ENCODE peak calls at places on chromosome 7, in four cellular contexts. One of them, this sample, is unnamed.

GRCh38 chr7:81577642-81578349 is 192.1 kb downstream of the HGF start:
- DNase-seq in ELR: no peak
- DNase-seq in fibroblast of mammary gland: no peak
- DNase-seq in anterior cingulate cortex: no peak
- DNase-seq in this sample: no peak

GRCh38 chr7:157399086-157399687 is 62.4 kb downstream of the DNAJB6 start:
- DNase-seq in ELR: no peak
- DNase-seq in fibroblast of mammary gland: no peak
- DNase-seq in anterior cingulate cortex: no peak
- DNase-seq in this sample: no peak

GRCh38 chr7:112547916-112548315 is 67.1 kb downstream of the LSMEM1 start:
- DNase-seq in ELR: peak; percentile 23
- DNase-seq in fibroblast of mammary gland: no peak
- DNase-seq in anterior cingulate cortex: no peak
- DNase-seq in this sample: no peak

GRCh38 chr7:29087840-29088169 is 58.5 kb downstream of the CPVL start:
- DNase-seq in ELR: no peak
- DNase-seq in fibroblast of mammary gland: no peak
- DNase-seq in anterior cingulate cortex: no peak
- DNase-seq in this sample: no peak

GRCh38 chr7:157383868-157384267 is 47.1 kb downstream of the DNAJB6 start:
- DNase-seq in ELR: no peak
- DNase-seq in fibroblast of mammary gland: no peak
- DNase-seq in anterior cingulate cortex: no peak
- DNase-seq in this sample: no peak

GRCh38 chr7:23594879-23595604 is 2.1 kb upstream of the CCDC126 start:
- DNase-seq in ELR: peak; percentile 40
- DNase-seq in fibroblast of mammary gland: peak; percentile 24
- DNase-seq in anterior cingulate cortex: no peak
- DNase-seq in this sample: peak; percentile 17

GRCh38 chr7:80611353-80611752 is 27.1 kb upstream of the CD36 start:
- DNase-seq in ELR: no peak
- DNase-seq in fibroblast of mammary gland: no peak
- DNase-seq in anterior cingulate cortex: no peak
- DNase-seq in this sample: no peak

GRCh38 chr7:83001362-83002040 is 161.2 kb downstream of the PCLO start:
- DNase-seq in ELR: peak; percentile 57
- DNase-seq in fibroblast of mammary gland: no peak
- DNase-seq in anterior cingulate cortex: no peak
- DNase-seq in this sample: no peak

GRCh38 chr7:135121868-135122267 is 26.0 kb upstream of the TMEM140 start:
- DNase-seq in ELR: no peak
- DNase-seq in fibroblast of mammary gland: peak; percentile 11
- DNase-seq in anterior cingulate cortex: no peak
- DNase-seq in this sample: no peak

GRCh38 chr7:101681170-101682007 is 52.3 kb upstream of the MYL10 start:
- DNase-seq in ELR: peak; percentile 84
- DNase-seq in fibroblast of mammary gland: peak; percentile 84
- DNase-seq in anterior cingulate cortex: no peak
- DNase-seq in this sample: peak; percentile 71

GRCh38 chr7:72504057-72504456 is 91.9 kb upstream of the CALN1 start:
- DNase-seq in ELR: no peak
- DNase-seq in fibroblast of mammary gland: peak; percentile 3
- DNase-seq in anterior cingulate cortex: no peak
- DNase-seq in this sample: no peak

This sample was measured in fibroblast of pulmonary artery.